ENCODE peak calls at places on chromosomes 2 and 18, in six cellular contexts. Y is OCI-LY7; O is lung; J is CD8-positive, alpha-beta T cell; L is PC-3; T is PC-9. M is an unnamed sample.

GRCh38 chr2:151783133-151783520 is 45.1 kb downstream of the ARL5A start:
- DNase-seq in T (no peak), J (no peak), L (no peak), O (no peak), Y (no peak), M (no peak)

GRCh38 chr2:95021015-95021399 is 4.5 kb upstream of the MAL start:
- DNase-seq in J (no peak), Y (no peak), L (no peak), O (no peak), T (no peak), M (no peak)

GRCh38 chr18:65380986-65381385 is 369.8 kb upstream of the CDH7 start:
- DNase-seq in L (no peak), J (no peak), Y (no peak), T (no peak), O (no peak), M (no peak)

GRCh38 chr2:238403632-238404405 is 22.9 kb upstream of the ASB1 start:
- DNase-seq in J (no peak), O (no peak), L (no peak), Y (no peak), T (no peak), M (no peak)

GRCh38 chr2:121185571-121186074 is 99.4 kb downstream of the TFCP2L1 start:
- DNase-seq in O (no peak), J (no peak), T (peak; percentile 69), Y (no peak), L (peak; percentile 83), M (peak; percentile 19)

GRCh38 chr2:212535963-212536362 is 2.6 kb downstream of the ERBB4 start:
- DNase-seq in T (no peak), Y (no peak), J (no peak), O (no peak), L (no peak), M (no peak)

GRCh38 chr18:30334781-30335180 is 707.8 kb downstream of the DSC3 start:
- DNase-seq in J (no peak), Y (no peak), T (no peak), O (no peak), L (no peak), M (no peak)

GRCh38 chr2:217166241-217166640 is 306.4 kb upstream of the TNP1 start:
- DNase-seq in Y (peak; percentile 14), O (no peak), T (peak; percentile 4), J (no peak), L (peak; percentile 65), M (peak; percentile 23)

GRCh38 chr2:212421571-212422334 is 116.8 kb downstream of the ERBB4 start:
- DNase-seq in L (peak; percentile 3), T (no peak), Y (no peak), J (no peak), O (no peak), M (no peak)

GRCh38 chr2:11932053-11932512 is 185.7 kb downstream of the LPIN1 start:
- DNase-seq in L (peak; percentile 55), T (no peak), O (no peak), J (no peak), Y (peak; percentile 35), M (no peak)

GRCh38 chr18:63130176-63130575 is 189.4 kb downstream of the BCL2 start:
- DNase-seq in O (no peak), J (no peak), T (no peak), L (no peak), Y (no peak), M (no peak)

GRCh38 chr2:36373149-36373880 is 17.7 kb downstream of the CRIM1 start:
- DNase-seq in J (no peak), L (peak; percentile 69), Y (no peak), T (peak; percentile 21), O (peak; percentile 63), M (peak; percentile 51)

GRCh38 chr2:72027426-72028161 is 120.1 kb downstream of the CYP26B1 start:
- DNase-seq in O (peak; percentile 25), J (no peak), L (peak; percentile 50), T (no peak), Y (no peak), M (no peak)

GRCh38 chr2:204321910-204322765 is 223.1 kb upstream of the PARD3B start:
- DNase-seq in T (peak; percentile 15), L (peak; percentile 85), O (no peak), J (no peak), Y (no peak), M (no peak)

GRCh38 chr2:203763425-203764272 is 57.2 kb downstream of the CD28 start:
- DNase-seq in O (no peak), J (no peak), T (no peak), Y (peak; percentile 21), L (no peak), M (no peak)

GRCh38 chr2:28975671-28976070 is 5.4 kb upstream of the TOGARAM2 start:
- DNase-seq in J (no peak), Y (no peak), L (no peak), O (no peak), T (no peak), M (no peak)

GRCh38 chr2:72883356-72883962 is 3.7 kb upstream of the SPR start:
- DNase-seq in O (no peak), L (peak; percentile 53), J (no peak), T (no peak), Y (peak; percentile 20), M (no peak)

GRCh38 chr2:46780801-46781445 is 134.7 kb downstream of the MCFD2 start:
- DNase-seq in O (no peak), Y (peak; percentile 8), J (no peak), T (no peak), L (no peak), M (no peak)

GRCh38 chr18:70181015-70181414 is 24.5 kb downstream of the RTTN start:
- DNase-seq in J (no peak), Y (no peak), T (peak; percentile 3), O (no peak), L (peak; percentile 47), M (peak; percentile 69)

GRCh38 chr2:136131484-136131960 is 13.6 kb upstream of the CXCR4 start:
- DNase-seq in Y (peak; percentile 55), T (no peak), J (peak; percentile 34), O (no peak), L (no peak), M (no peak)

GRCh38 chr2:2828774-2829368 is 497.8 kb upstream of the MYT1L start:
- DNase-seq in L (no peak), Y (no peak), O (no peak), T (no peak), J (no peak), M (no peak)

GRCh38 chr18:32772580-32773186 is at the start of gene KLHL14:
- DNase-seq in J (no peak), Y (peak; percentile 39), T (no peak), L (no peak), O (no peak), M (no peak)

GRCh38 chr2:217365656-217366055 is 505.8 kb upstream of the TNP1 start:
- DNase-seq in T (no peak), J (no peak), Y (no peak), O (no peak), L (no peak), M (no peak)

GRCh38 chr2:10750610-10751009 is 29.2 kb downstream of the ATP6V1C2 start:
- DNase-seq in L (peak; percentile 52), J (no peak), Y (no peak), O (no peak), T (no peak), M (no peak)
- TF ChIP-seq CTCF in L (no peak), J (no peak), Y (no peak), O (no peak), T (no peak), M (no peak)

GRCh38 chr2:41935806-41936205 is 112.0 kb upstream of the PKDCC start:
- DNase-seq in O (no peak), J (no peak), L (no peak), Y (no peak), T (no peak), M (no peak)

GRCh38 chr2:41937921-41938708 is 109.7 kb upstream of the PKDCC start:
- DNase-seq in T (peak; percentile 62), J (no peak), Y (no peak), L (peak; percentile 80), O (no peak), M (no peak)

GRCh38 chr2:41939410-41939775 is 108.4 kb upstream of the PKDCC start:
- DNase-seq in T (no peak), Y (no peak), J (no peak), L (no peak), O (no peak), M (no peak)

GRCh38 chr2:41936751-41937463 is 110.9 kb upstream of the PKDCC start:
- DNase-seq in L (no peak), Y (no peak), J (no peak), T (no peak), O (no peak), M (no peak)

GRCh38 chr2:41937464-41937861 is 110.4 kb upstream of the PKDCC start:
- DNase-seq in Y (no peak), T (no peak), O (no peak), J (no peak), L (peak; percentile 39), M (no peak)
- H3K4me3 ChIP-seq in Y (no peak overlapping the region), T (no peak overlapping the region), O (no peak overlapping the region), J (no peak overlapping the region), L (no peak overlapping the region), M (no peak overlapping the region)

GRCh38 chr2:69369802-69370201 is 17.2 kb downstream of the GFPT1 start:
- DNase-seq in L (no peak), T (no peak), Y (no peak), O (no peak), J (no peak), M (no peak)
- H3K36me3 ChIP-seq in L (peaks cover 43% of the 10 kb centered on the region), T (peaks cover 48% of the 10 kb centered on the region), Y (peaks cover 79% of the 10 kb centered on the region), O (peaks cover 23% of the 10 kb centered on the region), J (peaks cover 26% of the 10 kb centered on the region), M (no peaks in the 10 kb centered on the region)

GRCh38 chr2:69914235-69915049 is 467 bp upstream of the MXD1 start:
- DNase-seq in O (peak; percentile 100), T (peak; percentile 99), J (peak; percentile 100), Y (peak; percentile 100), L (peak; percentile 99), M (peak; percentile 100)
- TF ChIP-seq CTCF in O (no peak), T (peak; percentile 19), J (no peak), Y (peak; percentile 50), L (peak; percentile 43), M (peak; percentile 18)

GRCh38 chr2:69947078-69947801 is 14.2 kb downstream of the ASPRV1 start:
- DNase-seq in Y (no peak), J (no peak), T (no peak), L (peak; percentile 62), O (no peak), M (no peak)
- H3K4me3 ChIP-seq in Y (no peak overlapping the region), J (no peak overlapping the region), T (peak overlapping the region; percentile 16), L (peak overlapping the region; percentile 41), O (no peak overlapping the region), M (no peak overlapping the region)

M was measured in kidney epithelial cell.